ENCODE peak calls at places on chromosome 16, in seven cellular contexts. E, C, G, A, M, S and W are unnamed samples.

GRCh38 chr16:70804153-70804728 is 3.3 kb upstream of the VAC14 start:
- DNase-seq in E (peak), C (no peak), G (no peak), A (peak), M (no peak), S (peak), W (no peak)

GRCh38 chr16:23132921-23133532 is 16.2 kb downstream of the USP31 start:
- DNase-seq in E (no peak), C (no peak), G (no peak), A (peak), M (no peak), S (no peak), W (no peak)

GRCh38 chr16:74574146-74574545 is 32.8 kb downstream of the GLG1 start:
- DNase-seq in E (no peak), C (no peak), G (no peak), A (no peak), M (no peak), S (no peak), W (no peak)

GRCh38 chr16:57865746-57866528 is 63.6 kb upstream of the KIFC3 start:
- DNase-seq in E (no peak), C (no peak), G (no peak), A (no peak), M (no peak), S (no peak), W (no peak)

GRCh38 chr16:72785886-72786285 is 262.0 kb downstream of the ZFHX3 start:
- DNase-seq in E (no peak), C (no peak), G (no peak), A (no peak), M (no peak), S (no peak), W (no peak)

GRCh38 chr16:81432899-81433560 is 11.6 kb upstream of the CMIP start:
- DNase-seq in E (no peak), C (no peak), G (no peak), A (no peak), M (no peak), S (no peak), W (no peak)

GRCh38 chr16:48235556-48236136 is 8.5 kb upstream of the LONP2 start:
- DNase-seq in E (no peak), C (no peak), G (no peak), A (no peak), M (no peak), S (no peak), W (no peak)

GRCh38 chr16:84541999-84542876 is 37.8 kb upstream of the MEAK7 start:
- DNase-seq in E (no peak), C (no peak), G (no peak), A (peak), M (no peak), S (no peak), W (no peak)

GRCh38 chr16:72766506-72766905 is 281.4 kb downstream of the ZFHX3 start:
- DNase-seq in E (no peak), C (no peak), G (no peak), A (no peak), M (no peak), S (no peak), W (no peak)

GRCh38 chr16:50324345-50324744 is 44.4 kb downstream of the BRD7 start:
- DNase-seq in E (no peak), C (no peak), G (no peak), A (no peak), M (no peak), S (no peak), W (no peak)

GRCh38 chr16:69395859-69396186 is 10.0 kb upstream of the TERF2 start:
- DNase-seq in E (no peak), C (no peak), G (no peak), A (no peak), M (no peak), S (no peak), W (no peak)

GRCh38 chr16:83520596-83520995 is 287.2 kb upstream of the HSBP1 start:
- DNase-seq in E (no peak), C (no peak), G (peak), A (no peak), M (no peak), S (no peak), W (no peak)

GRCh38 chr16:84303023-84303422 is 8.3 kb downstream of the WFDC1 start:
- DNase-seq in E (peak), C (no peak), G (no peak), A (no peak), M (no peak), S (no peak), W (no peak)

GRCh38 chr16:22358000-22358399 is 16.4 kb downstream of the CDR2 start:
- DNase-seq in E (no peak), C (no peak), G (no peak), A (peak), M (no peak), S (no peak), W (no peak)

GRCh38 chr16:50154369-50154947 is 1.4 kb downstream of the TENT4B start:
- DNase-seq in E (no peak), C (no peak), G (no peak), A (peak), M (no peak), S (no peak), W (no peak)

GRCh38 chr16:82631701-82632685 is 5.2 kb downstream of the CDH13 start:
- DNase-seq in E (no peak), C (no peak), G (no peak), A (no peak), M (no peak), S (no peak), W (no peak)

GRCh38 chr16:81277681-81278080 is 37.1 kb upstream of the GAN start:
- DNase-seq in E (no peak), C (peak), G (no peak), A (no peak), M (no peak), S (no peak), W (no peak)

GRCh38 chr16:2514333-2515179 is 804 bp downstream of the ATP6V0C start:
- DNase-seq in E (no peak), C (no peak), G (no peak), A (no peak), M (no peak), S (no peak), W (no peak)

GRCh38 chr16:54931041-54931756 is 534 bp downstream of the IRX5 start:
- DNase-seq in E (no peak), C (no peak), G (no peak), A (peak), M (no peak), S (no peak), W (peak)

GRCh38 chr16:82845076-82845475 is 218.3 kb downstream of the CDH13 start:
- DNase-seq in E (no peak), C (no peak), G (no peak), A (no peak), M (no peak), S (no peak), W (no peak)

GRCh38 chr16:84672276-84673202 is 24.2 kb downstream of the KLHL36 start:
- DNase-seq in E (peak), C (peak), G (peak), A (peak), M (peak), S (peak), W (peak)

GRCh38 chr16:46765050-46765449 is 16.9 kb upstream of the MYLK3 start:
- DNase-seq in E (no peak), C (no peak), G (peak), A (no peak), M (no peak), S (peak), W (no peak)

GRCh38 chr16:61274211-61274610 is 762.0 kb downstream of the CDH8 start:
- DNase-seq in E (no peak), C (no peak), G (no peak), A (no peak), M (no peak), S (no peak), W (no peak)

GRCh38 chr16:50146479-50147435 is 6.3 kb upstream of the TENT4B start:
- DNase-seq in E (no peak), C (no peak), G (peak), A (no peak), M (no peak), S (no peak), W (peak)

GRCh38 chr16:73013974-73014373 is 34.0 kb downstream of the ZFHX3 start:
- DNase-seq in E (no peak), C (no peak), G (peak), A (no peak), M (no peak), S (no peak), W (no peak)

GRCh38 chr16:65494609-65495008 is 372.7 kb upstream of the CDH11 start:
- DNase-seq in E (no peak), C (no peak), G (no peak), A (no peak), M (no peak), S (no peak), W (no peak)

GRCh38 chr16:54284319-54284930 is 2.2 kb downstream of the IRX3 start:
- DNase-seq in E (no peak), C (no peak), G (peak), A (no peak), M (no peak), S (no peak), W (no peak)

GRCh38 chr16:85302018-85302847 is 190.0 kb upstream of the CIBAR2 start:
- DNase-seq in E (no peak), C (no peak), G (no peak), A (no peak), M (no peak), S (no peak), W (no peak)

DNA sequence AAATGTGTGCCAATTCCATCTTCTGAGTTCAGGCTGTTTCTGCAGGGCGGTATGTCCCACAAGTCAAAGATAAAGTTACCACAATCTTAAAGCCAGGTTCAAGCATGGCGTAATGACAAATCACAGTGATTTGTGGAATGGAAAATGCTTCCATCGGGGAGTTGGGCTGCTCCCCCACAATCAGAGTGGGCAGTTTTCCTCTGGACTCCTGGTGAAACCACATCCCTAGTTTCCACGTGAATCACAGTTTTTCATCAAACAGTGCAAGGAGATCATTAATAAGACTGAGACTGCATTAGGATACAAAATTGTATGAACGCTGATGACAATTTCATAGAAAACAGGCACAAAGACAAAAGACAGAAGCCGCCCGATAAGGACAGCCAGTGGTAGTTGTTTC is 3.5 kb downstream of the LITAF start:
- DNase-seq in E (no peak), C (no peak), G (no peak), A (no peak), M (no peak), S (peak), W (no peak)
- H3K4me3 ChIP-seq in E (peak), C (peak), G (no peak), A (no peak), M (peak), S (no peak), W (no peak)

DNA sequence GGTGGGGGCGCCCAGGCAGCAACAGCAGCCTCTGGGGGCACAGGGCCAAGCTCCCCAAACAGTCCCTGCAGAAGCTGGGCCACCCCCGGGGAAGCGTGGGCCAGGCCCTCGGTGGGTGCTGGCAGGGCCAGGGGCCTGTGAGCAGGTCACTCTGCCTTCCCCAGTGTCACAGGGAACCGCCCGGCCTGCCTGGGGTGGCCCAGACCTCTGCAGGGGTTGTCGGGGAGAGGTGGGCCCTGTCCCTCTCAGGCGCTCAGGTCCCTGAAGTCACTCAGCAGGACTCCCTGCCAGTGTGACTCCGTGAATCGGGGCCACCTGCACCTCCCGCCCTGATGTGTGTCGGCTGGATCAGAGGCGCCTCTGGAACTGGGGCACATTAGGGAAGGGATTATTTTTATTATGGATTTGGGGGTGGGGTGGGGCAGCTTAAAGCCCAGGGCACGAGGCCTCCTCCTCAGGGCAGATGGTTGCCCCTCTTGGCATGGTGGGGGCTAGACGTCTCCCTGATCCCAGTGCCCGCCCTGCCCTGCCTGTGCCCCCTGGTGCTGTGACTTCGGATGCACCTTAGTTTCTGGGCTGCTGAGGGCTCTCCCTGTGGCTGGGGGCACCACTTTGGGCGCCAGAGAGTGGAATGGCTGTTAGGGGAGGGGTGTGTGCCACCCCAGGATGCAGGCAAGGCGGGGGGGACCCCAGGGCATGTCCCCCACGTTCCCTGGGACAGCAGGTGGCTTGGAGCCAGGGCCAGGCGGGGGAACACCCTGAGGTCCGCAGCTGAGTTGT is 1.2 kb upstream of the GNG13 start:
- DNase-seq in E (no peak), C (no peak), G (no peak), A (no peak), M (no peak), S (no peak), W (no peak)
- TF ChIP-seq CTCF in E (no peak), C (no peak), G (no peak), A (no peak), M (no peak), S (no peak), W (no peak)

DNA sequence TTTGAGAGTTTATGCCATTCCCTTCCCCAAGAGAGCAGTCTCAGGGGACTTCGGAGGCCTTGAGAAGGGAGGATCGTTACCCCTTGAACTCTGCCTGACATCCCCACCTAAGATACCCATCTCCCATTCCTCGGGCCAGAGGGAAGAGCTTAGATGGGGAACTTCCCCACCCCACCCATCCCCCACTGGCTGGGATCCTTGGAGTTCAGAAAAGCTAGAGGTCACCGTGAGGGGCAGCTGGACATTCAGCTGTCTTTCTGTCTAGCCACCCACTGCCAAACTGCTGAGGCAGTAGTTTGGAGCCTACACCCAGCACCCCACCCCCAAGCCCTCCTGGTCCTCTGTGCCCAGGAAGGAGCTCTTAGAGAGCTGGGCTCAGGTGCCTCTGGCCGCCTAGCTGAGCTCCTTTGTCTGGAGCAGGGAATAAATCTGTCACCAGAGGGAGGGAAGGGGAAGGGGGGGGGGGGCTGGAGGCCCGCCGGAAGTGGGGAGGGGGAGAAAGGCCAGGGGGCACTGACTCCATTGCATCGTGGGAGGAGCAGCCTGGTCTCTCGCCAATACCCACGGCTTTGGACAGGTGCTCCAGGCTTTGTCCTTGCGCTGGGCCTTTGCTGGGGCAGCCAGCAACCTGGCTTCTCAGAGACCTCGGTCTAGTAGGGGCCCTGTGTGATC is 1.0 kb downstream of the HSD11B2 start:
- DNase-seq in E (no peak), C (no peak), G (no peak), A (no peak), M (no peak), S (no peak), W (no peak)
- H3K4me3 ChIP-seq in E (peak), C (peak), G (peak), A (no peak), M (no peak), S (no peak), W (peak)

GRCh38 chr16:51834131-51834530 is 683.1 kb upstream of the SALL1 start:
- DNase-seq in E (peak), C (no peak), G (no peak), A (no peak), M (no peak), S (no peak), W (no peak)

DNA sequence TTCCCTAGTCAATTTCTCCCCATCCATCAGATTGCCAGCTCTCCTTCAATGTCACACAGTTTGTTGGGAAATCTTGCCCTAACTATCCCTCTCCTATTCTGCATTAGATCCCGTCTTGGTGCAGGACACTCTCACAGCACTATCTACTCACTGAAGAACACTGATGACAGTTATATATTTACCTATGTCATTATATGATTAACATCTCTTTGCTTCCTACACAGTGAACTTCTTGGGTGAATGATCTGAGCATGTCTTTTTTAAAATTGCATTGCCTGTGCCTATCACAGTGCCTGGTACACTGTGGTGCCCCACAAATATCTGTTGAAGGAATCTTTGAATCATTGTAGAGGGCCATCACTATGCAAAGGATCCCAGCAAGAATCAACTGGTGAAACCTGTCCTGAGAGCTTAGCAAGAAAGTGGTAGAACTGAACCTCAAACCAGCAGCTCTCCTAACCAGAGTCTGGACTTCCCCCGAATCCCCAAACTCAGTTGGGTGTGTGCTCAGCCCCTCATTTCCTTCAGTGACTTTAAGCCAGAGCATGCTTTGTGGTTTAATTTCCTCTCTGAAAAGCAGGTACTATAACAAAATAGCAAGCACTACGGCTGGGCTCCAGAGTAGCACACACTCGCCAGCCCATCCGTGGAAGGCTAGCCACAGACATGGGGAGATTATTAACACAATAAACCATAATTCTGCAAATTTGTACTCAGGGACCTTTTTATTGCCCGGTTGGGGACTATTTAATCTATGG is 680.7 kb upstream of the SALL1 start:
- DNase-seq in E (no peak), C (no peak), G (no peak), A (no peak), M (no peak), S (no peak), W (no peak)
- TF ChIP-seq CTCF in E (no peak), C (no peak), G (no peak), A (no peak), M (no peak), S (no peak), W (no peak)

DNA sequence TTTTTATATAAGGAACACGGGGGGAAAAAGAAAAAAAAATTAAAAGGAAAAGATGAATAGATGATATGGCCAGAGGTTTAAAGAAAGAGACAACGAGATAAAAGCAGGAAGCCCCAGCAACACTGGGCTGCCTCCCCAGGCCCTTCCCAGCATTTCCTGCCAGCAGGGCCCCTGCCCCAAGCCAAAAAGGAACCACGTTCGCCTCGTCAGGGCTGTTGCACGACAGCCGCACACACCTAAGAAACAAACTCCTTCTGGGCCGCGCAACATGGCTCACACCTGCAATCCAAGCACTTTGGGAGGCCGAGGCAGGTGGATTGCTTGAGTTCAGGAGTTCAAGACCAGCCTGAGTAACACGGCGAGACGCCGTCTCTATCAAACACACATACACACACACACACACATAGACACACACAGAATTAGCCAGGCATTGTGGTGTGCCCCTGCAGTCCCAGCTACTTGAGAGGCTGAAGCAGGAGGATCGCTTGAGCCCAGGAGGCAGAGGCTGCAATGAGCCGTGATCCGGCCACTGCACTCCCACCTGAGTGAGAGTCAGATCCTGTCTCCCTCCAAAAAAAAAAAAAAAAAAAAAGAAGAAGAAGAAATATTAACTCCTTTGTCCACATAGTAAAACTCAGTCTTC is 83.0 kb downstream of the ANKRD11 start:
- DNase-seq in E (no peak), C (no peak), G (no peak), A (peak), M (no peak), S (no peak), W (no peak)
- H3K4me3 ChIP-seq in E (no peak), C (no peak), G (no peak), A (no peak), M (no peak), S (no peak), W (no peak)

GRCh38 chr16:29736112-29736511 is 9.7 kb downstream of the C16orf54 start:
- DNase-seq in E (no peak), C (no peak), G (no peak), A (no peak), M (no peak), S (no peak), W (peak)
- TF ChIP-seq CTCF in E (peak), C (no peak), G (no peak), A (peak), M (peak), S (peak), W (peak)

GRCh38 chr16:29791845-29792797 is 1.6 kb downstream of the KIF22 start:
- DNase-seq in E (no peak), C (no peak), G (no peak), A (no peak), M (no peak), S (no peak), W (no peak)
- H3K4me3 ChIP-seq in E (peak), C (peak), G (no peak), A (peak), M (peak), S (peak), W (peak)

GRCh38 chr16:31009894-31010293 is 544 bp downstream of the STX1B start:
- DNase-seq in E (no peak), C (no peak), G (peak), A (no peak), M (no peak), S (no peak), W (no peak)
- TF ChIP-seq CTCF in E (peak), C (no peak), G (no peak), A (no peak), M (no peak), S (peak), W (no peak)

GRCh38 chr16:3814755-3815154 is 65.8 kb downstream of the CREBBP start:
- DNase-seq in E (no peak), C (no peak), G (no peak), A (no peak), M (no peak), S (no peak), W (no peak)
- H3K4me3 ChIP-seq in E (no peak), C (no peak), G (no peak), A (no peak), M (no peak), S (no peak), W (no peak)